ENCODE peak calls at places on chromosomes 13 and 19, in five cellular contexts. D is lower lobe of right lung, K is mammary epithelial cell, M is DND-41, E is right lobe of liver. R is an unnamed sample.

GRCh38 chr13:45269204-45269603 is 68.4 kb upstream of the KCTD4 start:
- DNase-seq in K (peak; percentile 34), D (no peak), E (no peak), M (no peak), R (no peak)

GRCh38 chr19:49512970-49513745 is 697 bp downstream of the FCGRT start:
- DNase-seq in D (peak; percentile 77), E (peak; percentile 73), K (no peak), M (no peak), R (no peak)

GRCh38 chr13:27053235-27053884 is 118.3 kb downstream of the USP12 start:
- DNase-seq in M (no peak), D (no peak), K (peak; percentile 5), E (no peak), R (no peak)

GRCh38 chr19:41449079-41449864 is 6.3 kb downstream of the ERICH4 start:
- DNase-seq in M (peak; percentile 50), E (peak; percentile 76), K (peak; percentile 52), D (peak; percentile 81), R (peak; percentile 61)

GRCh38 chr19:33429891-33430673 is 56.6 kb downstream of the CEBPG start:
- DNase-seq in D (peak; percentile 24), E (peak; percentile 39), K (no peak), M (peak; percentile 14), R (peak; percentile 50)

GRCh38 chr13:50209646-50210045 is 194.4 kb downstream of the KCNRG start:
- DNase-seq in E (no peak), K (no peak), M (no peak), D (no peak), R (no peak)

GRCh38 chr13:110942248-110942981 is 27.5 kb upstream of the ANKRD10 start:
- DNase-seq in M (no peak), E (no peak), K (peak; percentile 82), D (no peak), R (no peak)

GRCh38 chr13:32267836-32268439 is 47.2 kb downstream of the ZAR1L start:
- DNase-seq in D (no peak), M (peak; percentile 9), E (no peak), K (peak; percentile 58), R (peak; percentile 26)

GRCh38 chr13:83184819-83185218 is 697.5 kb downstream of the SLITRK1 start:
- DNase-seq in K (peak; percentile 1), D (no peak), E (no peak), M (no peak), R (no peak)

GRCh38 chr13:37163626-37164365 is 58.3 kb upstream of the CSNK1A1L start:
- DNase-seq in E (no peak), K (no peak), M (no peak), D (no peak), R (no peak)

GRCh38 chr19:48481846-48482639 is 12.9 kb downstream of the CYTH2 start:
- DNase-seq in M (no peak), K (no peak), D (no peak), E (no peak), R (no peak)

GRCh38 chr19:47801270-47801669 is 3.1 kb downstream of the TPRX1 start:
- DNase-seq in E (no peak), D (no peak), M (no peak), K (no peak), R (no peak)

GRCh38 chr19:13748169-13748884 is 16.0 kb upstream of the MRI1 start:
- DNase-seq in K (peak; percentile 24), E (no peak), D (no peak), M (no peak), R (no peak)

GRCh38 chr13:100125946-100126345 is 37.1 kb downstream of the PCCA start:
- DNase-seq in M (no peak), E (no peak), K (no peak), D (no peak), R (no peak)

GRCh38 chr19:55229789-55230182 is 1.2 kb upstream of the TMEM86B start:
- DNase-seq in E (peak; percentile 59), K (no peak), D (no peak), M (no peak), R (no peak)

GRCh38 chr19:1884291-1884718 is 991 bp downstream of the ABHD17A start:
- DNase-seq in K (no peak), M (no peak), E (no peak), D (no peak), R (peak; percentile 44)

GRCh38 chr19:42022616-42023015 is 28.6 kb upstream of the ATP1A3 start:
- DNase-seq in D (no peak), M (no peak), K (no peak), E (no peak), R (no peak)

GRCh38 chr19:53991224-53992113 is at the start of gene CACNG6:
- DNase-seq in M (no peak), K (no peak), D (peak; percentile 52), E (no peak), R (no peak)

GRCh38 chr13:48842316-48842715 is 133.4 kb upstream of the FNDC3A start:
- DNase-seq in M (no peak), E (no peak), K (no peak), D (no peak), R (no peak)

GRCh38 chr19:41064974-41065569 is 23.2 kb upstream of the CYP2A13 start:
- DNase-seq in M (no peak), D (no peak), E (no peak), K (peak; percentile 11), R (no peak)

GRCh38 chr19:1027020-1027952 is 878 bp downstream of the CNN2 start:
- DNase-seq in D (no peak), M (no peak), E (no peak), K (peak; percentile 31), R (peak; percentile 42)

GRCh38 chr13:105642511-105642958 is 892.9 kb downstream of the EFNB2 start:
- DNase-seq in D (no peak), E (no peak), K (no peak), M (no peak), R (no peak)

GRCh38 chr13:48647625-48648024 is 6.1 kb upstream of the CYSLTR2 start:
- DNase-seq in K (no peak), D (no peak), M (no peak), E (no peak), R (no peak)

GRCh38 chr19:18349524-18350128 is 9.2 kb downstream of the PGPEP1 start:
- DNase-seq in K (peak; percentile 39), M (peak; percentile 53), E (peak; percentile 64), D (peak; percentile 71), R (no peak)

GRCh38 chr19:16208064-16208759 is 10.5 kb downstream of the AP1M1 start:
- DNase-seq in E (no peak), M (no peak), K (no peak), D (no peak), R (no peak)

GRCh38 chr19:48060381-48060780 is 16.5 kb upstream of the CABP5 start:
- DNase-seq in D (no peak), K (no peak), M (no peak), E (no peak), R (no peak)

GRCh38 chr19:19327672-19328071 is 7.0 kb downstream of the MAU2 start:
- DNase-seq in M (no peak), K (no peak), D (no peak), E (no peak), R (no peak)

GRCh38 chr13:75704942-75705320 is 68.8 kb downstream of the LMO7 start:
- DNase-seq in E (no peak), D (peak; percentile 79), M (no peak), K (peak; percentile 82), R (no peak)

GRCh38 chr19:46697142-46697960 is 19.6 kb downstream of the PRKD2 start:
- DNase-seq in E (no peak), D (peak; percentile 96), K (no peak), M (peak; percentile 58), R (no peak)

GRCh38 chr13:44906230-44906629 is 83.0 kb downstream of the NUFIP1 start:
- DNase-seq in E (no peak), D (no peak), K (no peak), M (no peak), R (no peak)

GRCh38 chr19:38361633-38362075 is 12.7 kb upstream of the PSMD8 start:
- DNase-seq in M (no peak), D (peak; percentile 87), K (peak; percentile 81), E (peak; percentile 73), R (peak; percentile 74)

GRCh38 chr13:58597552-58597951 is 966.0 kb downstream of the PCDH17 start:
- DNase-seq in K (no peak), E (no peak), D (no peak), M (no peak), R (no peak)

GRCh38 chr13:62781866-62782265 is 1366.2 kb upstream of the PCDH20 start:
- DNase-seq in M (no peak), E (no peak), D (no peak), K (no peak), R (no peak)

GRCh38 chr13:87999791-88000190 is 328.6 kb downstream of the SLITRK5 start:
- DNase-seq in M (no peak), D (no peak), E (no peak), K (no peak), R (no peak)

GRCh38 chr13:88000787-88001186 is 329.6 kb downstream of the SLITRK5 start:
- DNase-seq in D (no peak), K (no peak), M (no peak), E (no peak), R (no peak)

GRCh38 chr13:87999141-87999765 is 328.1 kb downstream of the SLITRK5 start:
- DNase-seq in M (no peak), K (no peak), E (no peak), D (no peak), R (no peak)

GRCh38 chr13:87998081-87998480 is 326.9 kb downstream of the SLITRK5 start:
- DNase-seq in E (no peak), K (no peak), D (no peak), M (no peak), R (no peak)

DNA sequence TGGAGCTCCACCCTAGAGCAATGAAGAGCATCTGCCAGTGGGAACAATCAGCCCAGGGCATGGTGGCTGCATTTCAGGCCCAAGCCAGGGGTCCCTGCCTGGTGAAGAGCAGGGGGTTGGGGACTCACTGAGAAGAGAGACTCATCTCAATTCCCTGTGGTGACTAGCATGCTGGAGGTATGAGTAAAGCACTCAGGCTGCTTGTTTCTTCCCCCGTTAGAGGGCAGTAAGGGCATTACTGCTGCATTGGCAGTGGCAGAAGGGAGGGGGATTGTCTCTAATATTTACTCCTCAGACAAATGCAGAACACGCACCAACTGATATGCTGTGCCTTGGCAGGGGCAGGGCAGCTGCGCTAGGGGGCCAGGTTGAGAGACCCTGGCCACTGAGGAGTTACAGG is 329.1 kb downstream of the SLITRK5 start:
- DNase-seq in K (no peak), E (no peak), M (no peak), D (no peak), R (no peak)
- H3K27ac ChIP-seq in K (no peak overlapping the region), E (no peak overlapping the region), M (no peak overlapping the region), D (no peak overlapping the region), R (no peak overlapping the region)

DNA sequence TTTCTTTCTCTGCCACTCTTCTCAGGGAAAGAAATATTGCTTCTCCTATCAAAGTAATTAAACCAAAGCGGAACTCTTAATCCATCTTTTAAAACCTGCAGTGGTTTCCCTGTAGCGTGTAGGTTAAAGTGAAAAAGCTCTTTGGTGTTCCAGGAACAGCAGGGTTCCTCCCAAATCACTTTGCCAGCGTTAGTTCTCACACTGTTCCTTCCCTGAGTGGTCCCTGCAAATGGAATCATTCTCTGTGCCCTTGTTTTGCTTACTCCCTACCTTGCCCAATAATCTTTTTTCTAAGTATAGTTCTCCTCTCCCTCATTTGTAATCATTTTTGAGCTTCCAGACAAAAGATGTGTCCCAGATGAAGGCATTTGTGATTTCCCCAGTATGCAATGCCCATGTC is 207.5 kb downstream of the HS6ST3 start:
- DNase-seq in K (no peak), M (no peak), D (no peak), E (no peak), R (no peak)
- H3K9me3 ChIP-seq in K (no peaks in the 10 kb centered on the region), M (no peaks in the 10 kb centered on the region), D (no peaks in the 10 kb centered on the region), E (no peaks in the 10 kb centered on the region), R (no peaks in the 10 kb centered on the region)

GRCh38 chr13:97339019-97339988 is 94.7 kb upstream of the RAP2A start:
- DNase-seq in D (no peak), M (peak; percentile 8), E (no peak), K (peak; percentile 55), R (no peak)
- H3K36me3 ChIP-seq in D (peaks cover 57% of the 10 kb centered on the region), M (no peaks in the 10 kb centered on the region), E (peaks cover 3% of the 10 kb centered on the region), K (no peaks in the 10 kb centered on the region), R (peaks cover 7% of the 10 kb centered on the region)

GRCh38 chr13:41352935-41353801 is 42.1 kb downstream of the NAA16 start:
- DNase-seq in E (peak; percentile 36), M (peak; percentile 47), K (peak; percentile 56), D (no peak), R (peak; percentile 78)
- H3K27ac ChIP-seq in E (no peak overlapping the region), M (peak overlapping the region; percentile 11), K (peak overlapping the region; percentile 71), D (no peak overlapping the region), R (peak overlapping the region; percentile 65)

R was measured in CD4-positive, alpha-beta memory T cell.